ENCODE peak calls at places on chromosomes 1 and 21, in eight cellular contexts. E is effector memory CD4-positive, alpha-beta T cell; Z is testis; M is psoas muscle; U is pancreas; G is left ventricle myocardium inferior; P is colonic mucosa; Q is mammary epithelial cell. L is an unnamed sample. For H3K4me1, the result is how much of the 10 kb centered on the place peaks cover.

GRCh38 chr1:57252597-57253306 is 171.1 kb downstream of the DAB1 start:
- DNase-seq in E (no peak), Z (no peak), M (no peak), U (no peak), G (no peak), P (no peak), Q (no peak), L (no peak)

GRCh38 chr1:205440476-205441317 is 15.1 kb downstream of the BLACAT1 start:
- DNase-seq in E (peak), Z (peak), M (no peak), U (peak), G (peak), P (peak), Q (peak), L (peak)

GRCh38 chr1:88647749-88648415 is 36.2 kb upstream of the PKN2 start:
- DNase-seq in E (no peak), Z (no peak), M (no peak), U (no peak), G (no peak), P (no peak), Q (no peak), L (no peak)

GRCh38 chr1:17829579-17829978 is 74.4 kb downstream of the ACTL8 start:
- DNase-seq in E (no peak), Z (no peak), M (no peak), U (no peak), G (peak), P (no peak), Q (no peak), L (peak)

GRCh38 chr1:157388057-157388456 is 164.3 kb downstream of the FCRL5 start:
- DNase-seq in E (no peak), Z (no peak), M (no peak), U (no peak), G (no peak), P (no peak), Q (no peak), L (no peak)

GRCh38 chr1:114627107-114627506 is 42.7 kb downstream of the DENND2C start:
- DNase-seq in E (no peak), Z (no peak), M (no peak), U (no peak), G (no peak), P (no peak), Q (no peak), L (no peak)

GRCh38 chr1:193348126-193349045 is 162.0 kb upstream of the B3GALT2 start:
- DNase-seq in E (no peak), Z (no peak), M (no peak), U (no peak), G (no peak), P (no peak), Q (no peak), L (no peak)

GRCh38 chr21:17668479-17668878 is 55.8 kb upstream of the BTG3 start:
- DNase-seq in E (no peak), Z (no peak), M (no peak), U (no peak), G (no peak), P (no peak), Q (no peak), L (no peak)

GRCh38 chr1:5721634-5722215 is 270.5 kb downstream of the NPHP4 start:
- DNase-seq in E (no peak), Z (peak), M (no peak), U (no peak), G (no peak), P (no peak), Q (no peak), L (no peak)

GRCh38 chr1:69766431-69766830 is 198.7 kb downstream of the LRRC7 start:
- DNase-seq in E (no peak), Z (no peak), M (no peak), U (no peak), G (no peak), P (no peak), Q (no peak), L (no peak)

GRCh38 chr21:41762236-41762635 is 4.6 kb downstream of the RIPK4 start:
- DNase-seq in E (no peak), Z (no peak), M (no peak), U (no peak), G (no peak), P (no peak), Q (no peak), L (peak)

GRCh38 chr1:109783436-109783835 is 19.7 kb upstream of the EPS8L3 start:
- DNase-seq in E (no peak), Z (no peak), M (peak), U (no peak), G (peak), P (no peak), Q (peak), L (peak)

GRCh38 chr1:37056201-37056764 is 22.0 kb upstream of the GRIK3 start:
- DNase-seq in E (no peak), Z (no peak), M (no peak), U (no peak), G (no peak), P (no peak), Q (no peak), L (no peak)

GRCh38 chr1:193479187-193479586 is 292.8 kb upstream of the B3GALT2 start:
- DNase-seq in E (peak), Z (no peak), M (no peak), U (no peak), G (no peak), P (peak), Q (no peak), L (peak)

GRCh38 chr1:23559136-23559984 is at the start of gene ID3:
- DNase-seq in E (peak), Z (peak), M (peak), U (peak), G (peak), P (peak), Q (peak), L (peak)

GRCh38 chr1:23559985-23560755 is 869 bp upstream of the ID3 start:
- DNase-seq in E (no peak), Z (no peak), M (no peak), U (no peak), G (no peak), P (no peak), Q (no peak), L (no peak)

GRCh38 chr1:23557471-23558124 is 1.7 kb downstream of the ID3 start:
- DNase-seq in E (no peak), Z (no peak), M (no peak), U (no peak), G (no peak), P (peak), Q (no peak), L (no peak)

GRCh38 chr1:23558140-23558871 is 995 bp downstream of the ID3 start:
- DNase-seq in E (peak), Z (peak), M (peak), U (peak), G (peak), P (peak), Q (no peak), L (peak)

DNA sequence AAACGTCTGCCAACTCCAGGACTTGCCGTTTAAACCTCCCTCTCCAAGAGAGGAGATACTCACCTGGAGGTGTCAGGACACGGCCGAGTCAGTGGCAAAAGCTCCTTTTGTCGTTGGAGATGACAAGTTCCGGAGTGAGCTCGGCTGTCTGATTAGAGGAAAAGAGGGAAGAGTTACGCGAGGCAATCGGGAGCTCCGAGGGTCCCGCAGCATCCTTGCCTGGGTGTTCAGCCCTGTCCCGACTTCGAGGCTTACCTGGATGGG is 497 bp downstream of the ID3 start:
- DNase-seq in E (no peak), Z (no peak), M (no peak), U (no peak), G (no peak), P (no peak), Q (peak), L (no peak)
- H3K27ac ChIP-seq in E (peak), Z (peak), M (peak), U (peak), G (peak), P (peak), Q (peak), L (peak)

GRCh38 chr1:39177641-39178040 is 26.9 kb upstream of the MACF1 start:
- DNase-seq in E (no peak), Z (no peak), M (no peak), U (no peak), G (no peak), P (no peak), Q (no peak), L (no peak)
- H3K4me1 ChIP-seq in E (under half), Z (under half), M (half or more), U (under half), G (half or more), P (under half), Q (half or more), L (half or more)

GRCh38 chr1:228110536-228110935 is 1.4 kb upstream of the MRPL55 start:
- DNase-seq in E (no peak), Z (peak), M (no peak), U (no peak), G (no peak), P (no peak), Q (no peak), L (no peak)
- H3K4me3 ChIP-seq in E (no peak), Z (no peak), M (no peak), U (no peak), G (peak), P (no peak), Q (no peak), L (peak)

GRCh38 chr1:38120552-38121230 is 74.1 kb upstream of the POU3F1 start:
- DNase-seq in E (no peak), Z (no peak), M (no peak), U (no peak), G (no peak), P (no peak), Q (no peak), L (no peak)

GRCh38 chr1:38125016-38125415 is 78.4 kb upstream of the POU3F1 start:
- DNase-seq in E (no peak), Z (no peak), M (no peak), U (no peak), G (no peak), P (no peak), Q (peak), L (no peak)

GRCh38 chr1:38125837-38126520 is 79.4 kb upstream of the POU3F1 start:
- DNase-seq in E (no peak), Z (no peak), M (no peak), U (no peak), G (no peak), P (no peak), Q (peak), L (no peak)

GRCh38 chr1:38121231-38121680 is 74.7 kb upstream of the POU3F1 start:
- DNase-seq in E (no peak), Z (no peak), M (no peak), U (no peak), G (no peak), P (no peak), Q (no peak), L (no peak)

GRCh38 chr1:38123356-38123755 is 76.8 kb upstream of the POU3F1 start:
- DNase-seq in E (no peak), Z (no peak), M (no peak), U (no peak), G (no peak), P (no peak), Q (peak), L (no peak)
- H3K27ac ChIP-seq in E (no peak), Z (no peak), M (no peak), U (no peak), G (no peak), P (no peak), Q (no peak), L (no peak)

GRCh38 chr1:11804666-11805453 is 904 bp downstream of the MTHFR start:
- DNase-seq in E (peak), Z (peak), M (no peak), U (peak), G (peak), P (peak), Q (peak), L (peak)
- H3K4me1 ChIP-seq in E (under half), Z (under half), M (under half), U (under half), G (half or more), P (under half), Q (half or more), L (half or more)

DNA sequence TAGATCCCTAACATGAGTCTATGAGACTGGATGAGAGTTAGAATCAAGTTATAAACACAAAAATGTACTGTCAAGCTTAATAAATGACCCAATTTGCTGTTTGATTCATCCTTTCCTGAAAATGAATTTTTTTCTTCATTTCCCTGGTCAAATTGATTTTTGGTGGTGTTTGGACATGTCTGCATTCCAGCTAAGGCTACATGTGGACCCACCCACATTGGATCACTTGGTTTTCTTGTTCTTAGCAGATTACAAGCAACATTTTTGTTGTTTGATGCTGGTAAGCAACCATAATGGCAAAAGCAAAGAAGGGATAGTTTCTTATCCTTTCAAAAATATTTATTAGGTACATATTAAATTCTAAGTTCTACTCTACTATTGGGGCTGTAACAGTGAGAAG is 181.1 kb downstream of the NEK7 start:
- DNase-seq in E (no peak), Z (no peak), M (no peak), U (no peak), G (no peak), P (no peak), Q (peak), L (no peak)
- H3K4me3 ChIP-seq in E (no peak), Z (no peak), M (no peak), U (no peak), G (no peak), P (no peak), Q (no peak), L (no peak)

GRCh38 chr1:2314297-2314802 is 77.0 kb downstream of the MORN1 start:
- DNase-seq in E (no peak), Z (peak), M (peak), U (peak), G (peak), P (peak), Q (no peak), L (peak)
- H3K27ac ChIP-seq in E (peak), Z (peak), M (peak), U (peak), G (peak), P (peak), Q (no peak), L (peak)

GRCh38 chr1:10785855-10786638 is 10.4 kb downstream of the CASZ1 start:
- DNase-seq in E (no peak), Z (no peak), M (no peak), U (no peak), G (peak), P (no peak), Q (no peak), L (no peak)

GRCh38 chr1:10782491-10783244 is 13.8 kb downstream of the CASZ1 start:
- DNase-seq in E (no peak), Z (no peak), M (no peak), U (no peak), G (no peak), P (no peak), Q (no peak), L (no peak)

GRCh38 chr1:10788592-10789006 is 7.8 kb downstream of the CASZ1 start:
- DNase-seq in E (no peak), Z (no peak), M (peak), U (peak), G (peak), P (no peak), Q (no peak), L (peak)

GRCh38 chr1:10787274-10787673 is 9.2 kb downstream of the CASZ1 start:
- DNase-seq in E (no peak), Z (no peak), M (no peak), U (no peak), G (no peak), P (no peak), Q (no peak), L (no peak)

GRCh38 chr1:10784998-10785854 is 11.2 kb downstream of the CASZ1 start:
- DNase-seq in E (no peak), Z (no peak), M (no peak), U (no peak), G (no peak), P (no peak), Q (no peak), L (no peak)
- H3K4me1 ChIP-seq in E (under half), Z (under half), M (half or more), U (under half), G (half or more), P (under half), Q (under half), L (under half)

GRCh38 chr1:231828182-231828920 is 201.8 kb downstream of the DISC1 start:
- DNase-seq in E (no peak), Z (no peak), M (no peak), U (no peak), G (no peak), P (no peak), Q (peak), L (peak)

GRCh38 chr1:231826566-231826965 is 200.0 kb downstream of the DISC1 start:
- DNase-seq in E (no peak), Z (no peak), M (no peak), U (no peak), G (no peak), P (no peak), Q (no peak), L (no peak)

GRCh38 chr1:231827337-231828105 is 200.9 kb downstream of the DISC1 start:
- DNase-seq in E (no peak), Z (no peak), M (no peak), U (no peak), G (no peak), P (no peak), Q (peak), L (no peak)

DNA sequence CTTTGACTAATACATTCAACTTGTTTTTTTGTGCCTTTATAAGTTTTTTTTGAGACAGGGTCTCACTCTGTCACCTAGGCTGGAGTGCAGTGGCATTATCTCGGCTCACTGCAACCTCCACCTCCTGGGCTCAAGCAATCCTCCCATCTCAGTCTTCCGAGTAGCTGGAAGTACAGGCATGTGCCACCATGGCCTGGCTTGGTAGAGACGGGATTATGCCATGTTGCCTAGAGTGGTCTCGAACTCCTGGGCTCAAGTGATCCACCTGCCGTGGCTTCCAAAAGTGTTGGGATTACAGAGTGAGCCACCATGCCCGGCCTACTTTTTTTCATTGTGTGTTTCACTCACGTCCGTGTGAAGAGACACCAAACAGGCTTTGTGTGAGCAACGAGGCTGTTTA is 202.7 kb downstream of the DISC1 start:
- DNase-seq in E (no peak), Z (no peak), M (no peak), U (no peak), G (no peak), P (no peak), Q (no peak), L (no peak)
- H3K4me3 ChIP-seq in E (no peak), Z (no peak), M (no peak), U (no peak), G (no peak), P (no peak), Q (no peak), L (no peak)

GRCh38 chr1:207821464-207822045 is 69.7 kb downstream of the CD46 start:
- DNase-seq in E (no peak), Z (no peak), M (peak), U (peak), G (no peak), P (no peak), Q (no peak), L (no peak)

GRCh38 chr1:207823880-207824566 is 72.2 kb downstream of the CD46 start:
- DNase-seq in E (peak), Z (peak), M (peak), U (peak), G (peak), P (peak), Q (peak), L (peak)

GRCh38 chr1:207823531-207823879 is 71.7 kb downstream of the CD46 start:
- DNase-seq in E (no peak), Z (no peak), M (no peak), U (no peak), G (no peak), P (no peak), Q (no peak), L (no peak)

GRCh38 chr1:207822124-207822601 is 70.3 kb downstream of the CD46 start:
- DNase-seq in E (no peak), Z (no peak), M (peak), U (peak), G (no peak), P (no peak), Q (no peak), L (no peak)

GRCh38 chr1:207822602-207823451 is 71.0 kb downstream of the CD46 start:
- DNase-seq in E (peak), Z (peak), M (peak), U (peak), G (peak), P (peak), Q (no peak), L (peak)
- H3K27ac ChIP-seq in E (peak), Z (peak), M (peak), U (peak), G (peak), P (peak), Q (peak), L (peak)